ENCODE peak calls at places on chromosomes 4 and X, in five cellular contexts. K, G, L, N and Q are unnamed samples.

GRCh38 chr4:1056671-1057402 is 45.4 kb downstream of the FGFRL1 start:
- DNase-seq in L (no peak), K (no peak), G (no peak), N (no peak), Q (no peak)

GRCh38 chr4:20773144-20773997 is 73.1 kb downstream of the PACRGL start:
- DNase-seq in G (no peak), N (peak; percentile 88), L (peak; percentile 69), K (peak; percentile 18), Q (peak; percentile 71)

GRCh38 chr4:95141376-95141775 is 383.6 kb downstream of the BMPR1B start:
- DNase-seq in N (no peak), K (no peak), L (no peak), G (no peak), Q (no peak)

GRCh38 chr4:180610317-180610716 is 1632.9 kb upstream of the TENM3 start:
- DNase-seq in N (no peak), L (no peak), K (peak; percentile 51), G (no peak), Q (peak; percentile 66)

GRCh38 chrX:9997041-9997440 is 29.9 kb downstream of the CLDN34 start:
- DNase-seq in N (no peak), G (no peak), K (no peak), L (no peak), Q (no peak)

GRCh38 chr4:47667552-47667951 is 170.3 kb downstream of the CORIN start:
- DNase-seq in L (no peak), N (no peak), G (no peak), K (no peak), Q (no peak)

GRCh38 chr4:2861631-2862436 is 18.2 kb downstream of the ADD1 start:
- DNase-seq in K (no peak), L (no peak), G (no peak), N (no peak), Q (no peak)

GRCh38 chrX:107827137-107827831 is 1.6 kb downstream of the MID2 start:
- DNase-seq in G (no peak), L (no peak), K (no peak), N (no peak), Q (no peak)

GRCh38 chr4:8642651-8643321 is 50.2 kb downstream of the CPZ start:
- DNase-seq in L (no peak), G (no peak), N (no peak), K (no peak), Q (no peak)

GRCh38 chr4:152063301-152064235 is 302.8 kb upstream of the GATB start:
- DNase-seq in L (no peak), K (peak; percentile 8), G (peak; percentile 28), N (no peak), Q (no peak)

GRCh38 chrX:133373366-133374079 is 41.8 kb downstream of the GPC4 start:
- DNase-seq in G (no peak), K (no peak), L (no peak), N (no peak), Q (no peak)

GRCh38 chrX:57155171-57155570 is 18.0 kb upstream of the SPIN2A start:
- DNase-seq in G (no peak), N (no peak), K (no peak), L (no peak), Q (no peak)

GRCh38 chr4:64617813-64618212 is 208.6 kb upstream of the TECRL start:
- DNase-seq in N (no peak), G (no peak), L (no peak), K (peak; percentile 20), Q (no peak)

GRCh38 chrX:149962859-149963757 is 24.8 kb upstream of the EOLA2 start:
- DNase-seq in L (peak; percentile 61), N (peak; percentile 68), G (no peak), K (peak; percentile 26), Q (peak; percentile 70)

GRCh38 chr4:57424231-57424897 is 314.2 kb upstream of the IGFBP7 start:
- DNase-seq in G (no peak), K (peak; percentile 96), L (no peak), N (no peak), Q (peak; percentile 59)

GRCh38 chrX:22999696-23000223 is at the start of gene DDX53:
- DNase-seq in N (no peak), G (no peak), K (no peak), L (no peak), Q (no peak)

GRCh38 chr4:145954924-145955339 is 16.3 kb upstream of the ZNF827 start:
- DNase-seq in N (no peak), K (peak; percentile 98), L (no peak), G (no peak), Q (peak; percentile 99)

GRCh38 chr4:170035231-170035630 is 9.0 kb upstream of the MFAP3L start:
- DNase-seq in L (no peak), G (no peak), K (no peak), N (no peak), Q (no peak)

GRCh38 chr4:123606336-123606735 is 209.7 kb downstream of the SPRY1 start:
- DNase-seq in G (no peak), K (no peak), N (no peak), L (no peak), Q (no peak)

GRCh38 chr4:93396274-93396673 is 432.3 kb upstream of the ATOH1 start:
- DNase-seq in G (no peak), N (no peak), K (peak; percentile 69), L (no peak), Q (peak; percentile 84)

GRCh38 chrX:46180258-46180687 is 364.9 kb downstream of the ZNF674 start:
- DNase-seq in K (peak; percentile 97), N (peak; percentile 64), G (no peak), L (no peak), Q (peak; percentile 98)

GRCh38 chr4:174604198-174604597 is 81.9 kb upstream of the HPGD start:
- DNase-seq in K (peak; percentile 57), N (no peak), L (no peak), G (no peak), Q (peak; percentile 27)

GRCh38 chrX:49250066-49250465 is 14.4 kb downstream of the FOXP3 start:
- DNase-seq in L (no peak), G (no peak), K (no peak), N (no peak), Q (no peak)

GRCh38 chr4:71732066-71732465 is 51.8 kb downstream of the GC start:
- DNase-seq in N (no peak), L (no peak), G (no peak), K (no peak), Q (no peak)

GRCh38 chr4:80135702-80136058 is 61.6 kb upstream of the PRDM8 start:
- DNase-seq in N (no peak), G (no peak), L (no peak), K (no peak), Q (no peak)

GRCh38 chrX:151679798-151680427 is 15.3 kb upstream of the PRRG3 start:
- DNase-seq in N (no peak), L (no peak), K (no peak), G (no peak), Q (no peak)

GRCh38 chr4:173415092-173415491 is 16.2 kb upstream of the SCRG1 start:
- DNase-seq in L (no peak), N (no peak), K (no peak), G (no peak), Q (no peak)

GRCh38 chrX:65601530-65602281 is 65.7 kb upstream of the MSN start:
- DNase-seq in G (peak; percentile 35), N (no peak), K (peak; percentile 83), L (no peak), Q (peak; percentile 90)

GRCh38 chrX:155766321-155766720 is 114.8 kb upstream of the VAMP7 start:
- DNase-seq in G (no peak), K (no peak), N (no peak), L (no peak), Q (no peak)

GRCh38 chr4:76252271-76252653 is 741 bp downstream of the FAM47E start:
- DNase-seq in N (no peak), K (no peak), L (no peak), G (no peak), Q (no peak)
- H3K27me3 ChIP-seq in N (peaks cover 47% of the 10 kb centered on the region), K (peaks cover 39% of the 10 kb centered on the region), L (peaks cover 19% of the 10 kb centered on the region), G (peaks cover 11% of the 10 kb centered on the region), Q (peaks cover 49% of the 10 kb centered on the region)

DNA sequence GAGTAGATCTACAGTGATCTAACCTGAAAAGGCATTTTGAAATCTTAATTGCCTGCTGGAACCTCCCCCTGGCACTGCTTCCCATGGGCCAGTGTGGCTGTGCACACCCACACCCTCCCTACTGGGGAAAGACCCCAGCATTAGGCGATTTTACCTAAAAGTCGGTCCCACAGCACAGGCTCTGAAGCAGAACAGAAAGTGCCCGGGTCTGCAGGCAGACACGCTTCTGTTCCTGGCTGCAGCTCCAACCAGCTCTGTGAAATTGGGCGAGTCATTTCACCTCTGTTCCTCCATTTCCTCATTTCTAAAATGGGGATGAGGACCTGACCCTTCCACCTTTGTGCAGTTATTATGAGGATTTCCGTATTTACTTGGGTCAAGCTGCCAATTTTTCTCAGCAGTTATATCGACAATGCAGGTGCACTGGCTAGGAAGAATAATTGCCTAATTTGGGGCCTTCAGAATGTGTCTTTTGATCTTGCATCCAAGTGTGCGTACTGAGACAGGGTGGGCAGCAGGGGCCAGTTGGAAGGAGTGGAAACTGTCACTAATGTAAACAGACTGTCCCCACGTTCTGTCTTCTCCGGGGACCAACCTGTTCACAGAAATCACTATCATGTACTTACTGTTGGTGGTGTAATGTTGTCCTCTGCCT is 7.1 kb downstream of the KLF3 start:
- DNase-seq in L (no peak), K (no peak), G (no peak), N (peak; percentile 44), Q (no peak)
- H3K4me1 ChIP-seq in L (peaks cover 64% of the 10 kb centered on the region), K (peaks cover 84% of the 10 kb centered on the region), G (peaks cover 74% of the 10 kb centered on the region), N (peaks cover 38% of the 10 kb centered on the region), Q (peaks cover 40% of the 10 kb centered on the region)

DNA sequence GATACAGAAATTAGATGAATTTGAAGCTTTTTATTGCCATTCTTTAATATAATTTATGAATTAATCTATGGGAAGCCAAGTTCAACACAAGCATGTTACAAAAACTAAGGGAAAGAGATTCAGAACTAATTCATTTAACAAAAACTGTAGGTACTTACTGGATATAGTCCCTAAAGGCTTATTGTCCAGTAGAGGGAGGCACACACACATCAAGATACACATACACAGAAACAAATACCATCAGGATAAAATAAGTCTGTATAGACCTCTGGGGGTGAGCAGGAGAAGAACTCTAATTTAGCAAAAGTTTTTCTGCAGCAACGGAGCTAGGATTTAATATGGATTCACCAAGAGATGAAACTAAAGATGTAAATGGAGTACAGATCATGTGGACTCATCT is 83.0 kb upstream of the IL13RA1 start:
- DNase-seq in N (no peak), K (peak; percentile 20), L (peak; percentile 1), G (no peak), Q (peak; percentile 59)
- H3K27me3 ChIP-seq in N (no peaks in the 10 kb centered on the region), K (no peaks in the 10 kb centered on the region), L (no peaks in the 10 kb centered on the region), G (no peaks in the 10 kb centered on the region), Q (no peaks in the 10 kb centered on the region)

DNA sequence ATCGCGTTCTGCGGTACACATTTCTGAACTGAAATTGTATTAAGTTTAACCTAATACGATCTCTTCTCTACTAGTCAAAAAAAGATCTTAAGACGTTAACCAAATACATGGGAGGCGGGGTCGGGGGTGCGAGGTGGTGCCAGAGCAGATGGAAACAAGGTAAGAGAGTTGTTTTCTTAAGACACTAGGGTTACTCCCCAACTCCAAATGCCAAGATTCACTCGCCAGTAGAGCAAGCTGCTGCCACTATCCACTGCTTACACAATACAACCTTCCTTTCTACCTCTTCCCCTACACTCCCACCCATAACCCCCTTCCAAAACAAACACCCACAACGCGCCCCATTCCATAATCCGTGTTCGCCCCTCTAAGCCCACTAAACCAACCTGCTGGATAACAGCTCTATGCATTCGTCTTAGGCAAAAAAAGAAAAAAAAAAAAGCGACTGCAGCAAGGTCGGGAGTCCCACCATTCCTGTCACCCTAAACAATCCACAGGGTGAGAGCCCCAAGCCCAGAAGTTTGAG is 1.3 kb downstream of the LCORL start:
- DNase-seq in L (peak; percentile 5), K (no peak), G (peak; percentile 16), N (peak; percentile 53), Q (peak; percentile 9)
- H3K4me1 ChIP-seq in L (peaks cover 3% of the 10 kb centered on the region), K (peaks cover 4% of the 10 kb centered on the region), G (no peaks in the 10 kb centered on the region), N (peaks cover 2% of the 10 kb centered on the region), Q (no peaks in the 10 kb centered on the region)